ENCODE peak calls at places on chromosomes 7 and 10, in nine cellular contexts. S is cardiac muscle cell; D is tibial artery; N is stimulated activated CD4-positive, alpha-beta T cell treated with anti-CD3 and anti-CD28 coated beads, Interleukin-12 subunit alpha, Interleukin-12 subunit beta, amount 100 ng/mL, for 4 hours; J is aorta; P is H9; A is astrocyte; I is Kasumi-1; G is HFFc6. X is an unnamed sample.

GRCh38 chr7:32942783-32943653 is 14.2 kb upstream of the FKBP9 start:
- DNase-seq in G (peak; percentile 57), P (peak; percentile 82), A (peak; percentile 70), J (peak; percentile 93), D (peak; percentile 89), I (peak; percentile 84), N (peak; percentile 66), S (peak; percentile 86), X (no peak)

GRCh38 chr10:79424221-79425073 is 21.0 kb downstream of the ZCCHC24 start:
- DNase-seq in G (no peak), S (peak; percentile 64), N (no peak), I (no peak), A (no peak), P (no peak), J (peak; percentile 77), D (no peak), X (no peak)

GRCh38 chr10:123807444-123808035 is 84.1 kb downstream of the CPXM2 start:
- DNase-seq in G (no peak), I (no peak), S (no peak), P (no peak), N (no peak), D (no peak), J (no peak), A (no peak), X (no peak)

GRCh38 chr7:116315293-116315692 is 105.0 kb downstream of the TES start:
- DNase-seq in I (no peak), S (no peak), G (no peak), J (no peak), N (no peak), P (no peak), D (no peak), A (peak; percentile 83), X (no peak)

GRCh38 chr10:65675236-65675635 is 1250.6 kb upstream of the LRRTM3 start:
- DNase-seq in I (no peak), G (no peak), J (no peak), S (no peak), D (no peak), P (no peak), A (no peak), N (no peak), X (no peak)

GRCh38 chr10:15116225-15116624 is 19.1 kb downstream of the RPP38 start:
- DNase-seq in N (no peak), D (no peak), I (no peak), G (no peak), A (no peak), S (no peak), J (no peak), P (no peak), X (no peak)

GRCh38 chr10:101063162-101063525 is 1.4 kb downstream of the KAZALD1 start:
- DNase-seq in D (peak; percentile 81), P (no peak), J (no peak), S (no peak), A (no peak), G (no peak), I (no peak), N (no peak), X (no peak)

GRCh38 chr7:170551-171363 is 21.6 kb upstream of the FAM20C start:
- DNase-seq in S (no peak), J (peak; percentile 51), I (no peak), G (no peak), D (no peak), A (no peak), N (no peak), P (no peak), X (no peak)

GRCh38 chr10:63210611-63211196 is 77.6 kb downstream of the NRBF2 start:
- DNase-seq in I (no peak), D (no peak), G (no peak), P (no peak), J (no peak), N (no peak), A (no peak), S (no peak), X (no peak)

GRCh38 chr7:34740840-34741239 is 82.8 kb downstream of the NPSR1 start:
- DNase-seq in P (no peak), G (no peak), I (no peak), S (no peak), J (no peak), D (no peak), A (no peak), N (no peak), X (no peak)

GRCh38 chr10:117133273-117134083 is 4.6 kb downstream of the VAX1 start:
- DNase-seq in D (peak; percentile 41), S (peak; percentile 35), J (no peak), G (no peak), P (peak; percentile 34), N (no peak), A (no peak), I (no peak), X (no peak)

GRCh38 chr7:1073211-1073977 is 14.5 kb upstream of the GPER1 start:
- DNase-seq in J (no peak), S (peak; percentile 58), N (no peak), I (no peak), P (no peak), G (no peak), A (no peak), D (no peak), X (no peak)

GRCh38 chr10:61918140-61918539 is 16.6 kb downstream of the ARID5B start:
- DNase-seq in S (no peak), G (no peak), J (no peak), N (no peak), I (no peak), P (no peak), D (no peak), A (no peak), X (no peak)

GRCh38 chr10:75772153-75772887 is 340.9 kb downstream of the LRMDA start:
- DNase-seq in D (no peak), P (no peak), J (no peak), S (no peak), N (no peak), G (no peak), I (peak; percentile 51), A (no peak), X (no peak)

GRCh38 chr10:15897282-15897681 is 37.0 kb upstream of the MINDY3 start:
- DNase-seq in P (no peak), S (no peak), D (no peak), G (peak; percentile 35), N (no peak), I (no peak), A (peak; percentile 27), J (no peak), X (peak; percentile 53)

GRCh38 chr7:15684834-15685233 is 1.6 kb downstream of the MEOX2 start:
- DNase-seq in P (no peak), D (peak; percentile 70), S (peak; percentile 8), I (no peak), G (no peak), J (no peak), N (no peak), A (no peak), X (no peak)

GRCh38 chr7:130942211-130942964 is 208.4 kb upstream of the KLF14 start:
- DNase-seq in J (no peak), S (no peak), I (no peak), A (peak; percentile 83), D (no peak), P (no peak), N (no peak), G (no peak), X (no peak)

X was measured in non-pigmented ciliary epithelial cell.